ENCODE peak calls at places on chromosomes 1 and 21, in seven cellular contexts. T is astrocyte of the spinal cord, C is HL-60, S is pancreas, B is Calu3, W is fibroblast of the aortic adventitia, I is B cell. X is an unnamed sample.

GRCh38 chr1:38179423-38179822 is 132.8 kb upstream of the POU3F1 start:
- DNase-seq in T (peak; percentile 3), C (no peak), S (no peak), B (no peak), W (no peak), I (no peak), X (no peak)

GRCh38 chr1:17414022-17414421 is 25.5 kb downstream of the RCC2 start:
- DNase-seq in T (no peak), C (no peak), S (no peak), B (no peak), W (no peak), I (no peak), X (no peak)

GRCh38 chr1:60949154-60949825 is 133.1 kb upstream of the NFIA start:
- DNase-seq in T (no peak), C (no peak), S (no peak), B (no peak), W (no peak), I (no peak), X (no peak)

GRCh38 chr21:17828223-17828622 is 9.1 kb upstream of the C21orf91 start:
- DNase-seq in T (peak; percentile 51), C (no peak), S (no peak), B (no peak), W (peak; percentile 61), I (no peak), X (no peak)

GRCh38 chr1:169689395-169689794 is 22.0 kb downstream of the SELL start:
- DNase-seq in T (no peak), C (no peak), S (no peak), B (no peak), W (no peak), I (no peak), X (no peak)

GRCh38 chr1:160781914-160782689 is 13.9 kb upstream of the LY9 start:
- DNase-seq in T (no peak), C (no peak), S (no peak), B (no peak), W (no peak), I (peak; percentile 59), X (peak; percentile 73)

GRCh38 chr1:60916178-60916577 is 166.2 kb upstream of the NFIA start:
- DNase-seq in T (no peak), C (no peak), S (no peak), B (no peak), W (no peak), I (no peak), X (no peak)

GRCh38 chr1:18901952-18902522 is 318 bp downstream of the ALDH4A1 start:
- DNase-seq in T (no peak), C (peak; percentile 42), S (no peak), B (peak; percentile 8), W (peak; percentile 25), I (peak; percentile 43), X (no peak)

GRCh38 chr1:167472729-167473529 is 45.4 kb downstream of the CD247 start:
- DNase-seq in T (no peak), C (no peak), S (no peak), B (no peak), W (no peak), I (no peak), X (no peak)

GRCh38 chr1:152111515-152111968 is 3.7 kb downstream of the TCHH start:
- DNase-seq in T (peak; percentile 47), C (peak; percentile 57), S (no peak), B (peak; percentile 37), W (peak; percentile 44), I (no peak), X (no peak)

GRCh38 chr1:36836196-36836883 is 198.0 kb downstream of the GRIK3 start:
- DNase-seq in T (no peak), C (no peak), S (no peak), B (no peak), W (no peak), I (no peak), X (no peak)

GRCh38 chr1:77513839-77514763 is 168.4 kb downstream of the ZZZ3 start:
- DNase-seq in T (peak; percentile 85), C (no peak), S (no peak), B (no peak), W (peak; percentile 94), I (no peak), X (no peak)

GRCh38 chr1:173914366-173914871 is 2.7 kb downstream of the SERPINC1 start:
- DNase-seq in T (no peak), C (peak; percentile 51), S (no peak), B (peak; percentile 58), W (no peak), I (no peak), X (peak; percentile 58)

GRCh38 chr1:172041689-172042088 is 200.4 kb downstream of the DNM3 start:
- DNase-seq in T (peak; percentile 58), C (no peak), S (no peak), B (no peak), W (peak; percentile 69), I (no peak), X (no peak)
- TF ChIP-seq CTCF in T (peak; percentile 55), C (no peak), S (no peak), B (no peak), W (peak; percentile 61), I (no peak), X (no peak)

DNA sequence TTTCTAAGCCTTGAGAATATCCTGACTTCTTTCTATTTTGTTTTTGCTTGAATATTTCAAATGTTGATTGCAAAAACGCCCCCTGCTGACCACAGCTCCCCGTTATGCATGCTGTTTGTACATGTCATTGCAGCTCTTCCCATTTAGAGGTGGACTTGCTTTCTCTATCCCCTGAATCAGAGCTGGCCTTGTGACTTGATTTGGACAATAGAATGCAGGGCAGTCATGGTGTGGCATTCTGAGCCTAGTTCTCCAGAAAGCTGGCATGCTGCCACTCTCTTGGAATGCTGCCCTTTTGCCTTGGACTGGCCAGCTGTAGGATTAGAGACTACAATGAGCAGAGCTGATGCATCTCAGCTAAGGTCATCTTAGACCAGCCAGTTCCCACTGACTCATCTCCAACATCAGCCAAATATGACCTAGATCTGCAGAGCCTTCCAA is 1561.5 kb downstream of the MRPL39 start:
- DNase-seq in T (peak; percentile 97), C (peak; percentile 51), S (peak; percentile 69), B (peak; percentile 55), W (peak; percentile 78), I (no peak), X (no peak)
- TF ChIP-seq CTCF in T (peak; percentile 58), C (peak; percentile 32), S (no peak), B (no peak), W (peak; percentile 15), I (peak; percentile 34), X (peak; percentile 13)

GRCh38 chr1:203351037-203351625 is at the start of gene FMOD:
- DNase-seq in T (no peak), C (no peak), S (no peak), B (peak; percentile 13), W (peak; percentile 78), I (no peak), X (peak; percentile 41)
- TF ChIP-seq CTCF in T (peak; percentile 5), C (no peak), S (no peak), B (no peak), W (no peak), I (no peak), X (peak; percentile 27)

DNA sequence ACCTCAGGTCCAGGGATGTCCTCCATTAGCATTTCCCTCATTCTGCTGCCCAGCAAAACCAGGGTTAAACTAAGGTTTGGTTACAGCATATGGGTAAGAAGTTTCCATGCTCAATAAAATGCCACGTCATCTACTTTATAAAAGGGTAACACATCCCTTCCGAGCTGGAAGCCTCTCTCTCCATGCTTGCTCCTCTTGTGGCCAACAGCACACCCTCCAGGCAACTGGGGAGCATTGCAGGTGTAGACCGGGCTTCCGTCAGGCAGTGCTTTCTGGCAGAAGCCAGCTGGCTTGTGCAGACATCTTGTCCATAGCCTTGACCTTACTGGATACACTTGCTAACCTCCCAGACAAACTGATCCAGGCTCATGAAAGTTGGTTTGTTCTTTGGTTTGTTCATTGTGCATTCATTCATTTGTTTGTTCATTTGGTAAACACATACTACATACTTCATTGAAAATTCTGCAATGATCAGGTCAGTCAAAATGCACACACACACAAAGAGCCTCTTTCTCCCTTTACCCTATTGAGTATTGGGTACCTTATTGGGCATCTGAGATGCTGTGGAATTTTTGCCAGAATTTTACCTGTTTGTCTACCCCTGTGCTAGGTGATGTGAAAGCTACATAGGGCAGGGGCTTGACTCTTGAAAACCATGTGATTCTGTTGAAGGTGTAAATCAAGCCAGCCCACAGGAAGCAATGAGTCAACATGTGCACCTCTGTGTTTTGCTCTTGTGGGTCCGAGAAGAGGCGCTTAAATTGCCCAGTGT is 422.8 kb downstream of the CAMTA1 start:
- DNase-seq in T (peak; percentile 64), C (peak; percentile 46), S (no peak), B (peak; percentile 73), W (peak; percentile 35), I (no peak), X (peak; percentile 57)
- TF ChIP-seq CTCF in T (peak; percentile 81), C (peak; percentile 76), S (peak; percentile 26), B (peak; percentile 64), W (peak; percentile 44), I (no peak), X (peak; percentile 58)

DNA sequence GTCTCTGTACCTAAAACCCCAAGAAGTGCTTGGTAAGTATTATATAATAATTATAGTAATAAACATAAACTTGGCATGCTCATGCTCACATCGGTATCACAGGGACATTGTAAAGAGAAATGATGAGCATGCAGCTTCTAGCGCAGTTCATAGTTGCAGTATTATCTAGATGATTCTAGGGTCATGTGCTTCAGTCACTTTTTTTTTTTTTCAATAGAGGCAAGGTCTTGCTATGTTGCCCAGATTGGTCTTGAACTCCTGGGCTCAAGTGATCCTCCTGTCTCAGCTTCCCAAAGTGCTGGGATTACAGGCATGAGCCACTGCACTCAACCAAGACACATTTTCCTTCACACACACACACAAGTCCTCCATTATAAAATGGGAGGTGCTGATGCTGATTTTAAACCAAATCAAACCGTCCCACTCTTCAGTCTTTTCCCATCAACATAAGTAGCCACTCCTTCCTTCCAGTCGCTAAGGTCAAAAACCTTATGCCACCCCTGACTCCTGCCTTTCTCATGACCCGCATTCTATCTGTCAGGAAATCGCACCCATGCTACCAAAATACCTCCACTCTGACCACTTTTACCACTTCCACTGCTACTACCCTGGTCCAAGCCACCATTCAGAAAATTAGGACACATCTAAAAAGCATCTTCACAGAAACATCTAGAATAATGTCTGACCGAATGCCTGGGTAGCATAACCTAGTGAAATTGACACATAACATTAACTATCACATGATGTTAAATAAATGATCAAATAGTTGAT is 28.2 kb upstream of the IFNGR2 start:
- DNase-seq in T (no peak), C (no peak), S (no peak), B (no peak), W (no peak), I (no peak), X (no peak)
- TF ChIP-seq CTCF in T (no peak), C (no peak), S (no peak), B (peak; percentile 29), W (no peak), I (peak; percentile 51), X (no peak)

DNA sequence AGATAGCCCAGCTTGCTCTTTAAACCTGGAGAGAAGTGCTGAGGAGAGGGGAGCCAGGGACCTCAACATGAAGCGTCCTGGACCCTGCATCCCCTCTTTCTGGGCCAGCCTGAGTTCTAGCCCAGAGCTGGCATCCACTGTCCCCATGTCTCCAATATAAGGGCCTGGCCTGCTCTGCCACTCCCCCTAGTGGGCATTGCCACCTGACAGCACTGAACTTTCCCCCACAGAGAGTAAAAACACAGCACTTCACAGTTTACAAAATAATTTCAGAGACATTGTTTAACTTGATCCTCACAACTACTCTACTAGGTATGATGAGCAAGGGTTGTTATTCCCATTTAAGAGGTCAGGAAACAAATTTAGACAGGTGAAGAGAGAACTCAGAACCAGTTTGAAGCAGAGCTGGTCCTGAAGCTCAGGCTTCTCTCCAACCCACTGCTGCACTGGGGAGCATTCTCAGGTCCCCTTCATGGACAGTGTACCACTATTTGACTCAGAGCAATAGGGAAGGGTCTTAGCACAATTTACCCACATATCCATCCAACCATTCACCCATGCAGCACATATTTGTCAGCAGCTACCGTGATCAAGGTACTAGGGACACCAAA is 151.2 kb downstream of the DMRTA2 start:
- DNase-seq in T (no peak), C (peak; percentile 14), S (peak; percentile 64), B (peak; percentile 65), W (no peak), I (peak; percentile 35), X (peak; percentile 69)
- TF ChIP-seq CTCF in T (peak; percentile 69), C (peak; percentile 68), S (peak; percentile 46), B (peak; percentile 65), W (peak; percentile 40), I (peak; percentile 57), X (peak; percentile 63)